ENCODE peak calls at places on chromosomes 1 and 21, in eight cellular contexts. R is NCI-H2171 treated with DMSO at 0.1 percent for 48 hours; N is putamen; S is stimulated activated CD4-positive, alpha-beta T cell treated with anti-CD3 and anti-CD28 coated beads, Interleukin-4, amount 100 ng/mL, for 48 hours; P is left colon; M is NCI-H146; E is activated CD4-positive, alpha-beta T cell treated with anti-CD3 and anti-CD28 coated beads, Interleukin-2, amount 10 ng/mL, durations not matched to agents 24 days and 14 days; T is amygdala. B is an unnamed sample.

GRCh38 chr21:25402134-25402957 is 204.9 kb downstream of the MRPL39 start:
- DNase-seq in E (no peak), S (no peak), R (no peak), N (no peak), P (no peak), T (no peak), M (no peak), B (no peak)

GRCh38 chr21:39326607-39327307 is 13.3 kb upstream of the BRWD1 start:
- DNase-seq in M (no peak), N (no peak), E (no peak), S (no peak), P (no peak), T (no peak), R (no peak), B (no peak)

GRCh38 chr1:248904437-248905216 is 1.4 kb upstream of the PGBD2 start:
- DNase-seq in N (no peak), S (no peak), P (no peak), E (no peak), M (no peak), R (no peak), T (no peak), B (no peak)

GRCh38 chr1:42950146-42950480 is 8.6 kb downstream of the SLC2A1 start:
- DNase-seq in P (no peak), S (no peak), N (no peak), T (no peak), R (no peak), E (no peak), M (no peak), B (no peak)

GRCh38 chr1:160954158-160955104 is at the start of gene ITLN2:
- DNase-seq in R (no peak), P (peak), E (peak), M (peak), N (no peak), T (no peak), S (peak), B (no peak)

GRCh38 chr1:172283766-172284165 is 136.7 kb upstream of the C1orf105 start:
- DNase-seq in N (no peak), S (no peak), E (no peak), M (no peak), T (no peak), R (no peak), P (no peak), B (no peak)

GRCh38 chr1:85068846-85069245 is 20.5 kb upstream of the MCOLN3 start:
- DNase-seq in E (peak), M (no peak), N (no peak), P (no peak), T (no peak), R (no peak), S (no peak), B (no peak)

GRCh38 chr1:97114842-97115241 is 393.3 kb downstream of the PTBP2 start:
- DNase-seq in N (no peak), E (no peak), S (no peak), R (no peak), M (no peak), P (no peak), T (no peak), B (no peak)

GRCh38 chr1:207938016-207938415 is 27.1 kb upstream of the CD34 start:
- DNase-seq in E (peak), N (no peak), T (no peak), M (peak), R (no peak), P (no peak), S (no peak), B (no peak)

GRCh38 chr1:77768006-77768405 is 8.4 kb upstream of the USP33 start:
- DNase-seq in P (no peak), E (no peak), T (no peak), R (no peak), M (no peak), S (no peak), N (no peak), B (no peak)

B was measured in caudate nucleus.